ENCODE peak calls at places on chromosome 9, in five cellular contexts. O, S, P, C and R are unnamed samples.

GRCh38 chr9:134741846-134742245 is 100.2 kb downstream of the COL5A1 start:
- DNase-seq in C (no peak), S (no peak), P (no peak), O (no peak), R (no peak)

GRCh38 chr9:6931913-6932312 is 174.1 kb downstream of the KDM4C start:
- DNase-seq in C (peak), O (peak), P (no peak), S (no peak), R (peak)

GRCh38 chr9:114546851-114547250 is 40.7 kb upstream of the ATP6V1G1 start:
- DNase-seq in S (no peak), C (no peak), P (no peak), O (no peak), R (no peak)

GRCh38 chr9:89961616-89962341 is 357.0 kb downstream of the GADD45G start:
- DNase-seq in P (no peak), C (no peak), O (no peak), S (no peak), R (no peak)

GRCh38 chr9:78905387-78905786 is 608.5 kb downstream of the PSAT1 start:
- DNase-seq in O (no peak), P (no peak), C (no peak), S (no peak), R (no peak)

GRCh38 chr9:111610851-111611250 is 11.4 kb upstream of the PTGR1 start:
- DNase-seq in P (no peak), O (no peak), C (no peak), S (no peak), R (no peak)

GRCh38 chr9:133609311-133610098 is at the start of gene FAM163B:
- DNase-seq in O (no peak), C (no peak), P (no peak), S (peak), R (no peak)

GRCh38 chr9:120734607-120735006 is 20.3 kb upstream of the MEGF9 start:
- DNase-seq in O (no peak), P (no peak), C (no peak), S (no peak), R (no peak)

GRCh38 chr9:72362680-72363139 is 2.3 kb downstream of the ZFAND5 start:
- DNase-seq in C (peak), O (peak), P (no peak), S (peak), R (peak)

GRCh38 chr9:77763566-77763965 is 115.4 kb upstream of the GNA14 start:
- DNase-seq in O (no peak), P (no peak), S (no peak), C (no peak), R (no peak)

GRCh38 chr9:137078701-137079400 is 1.5 kb downstream of the UAP1L1 start:
- DNase-seq in C (no peak), P (peak), S (no peak), O (peak), R (no peak)